ENCODE peak calls at places on chromosomes 7 and 10, in four cellular contexts. I is HCT116, F is neuronal stem cell, K is mammary epithelial cell. M is an unnamed sample.
A peak's percentile ranks its signal among the peaks of the same experiment; 100 is the strongest.

GRCh38 chr10:102517553-102517952 is 13.8 kb downstream of the SUFU start:
- DNase-seq in I (no peak), F (no peak), K (no peak), M (no peak)

GRCh38 chr10:8035641-8036520 is 18.6 kb upstream of the GATA3 start:
- DNase-seq in I (no peak), F (peak; percentile 17), K (no peak), M (no peak)

GRCh38 chr7:30459591-30460245 is 18.9 kb downstream of the NOD1 start:
- DNase-seq in I (no peak), F (no peak), K (no peak), M (peak; percentile 41)

GRCh38 chr10:118973744-118974143 is 55.8 kb upstream of the NANOS1 start:
- DNase-seq in I (no peak), F (no peak), K (no peak), M (no peak)

GRCh38 chr10:4820804-4821401 is 5.1 kb upstream of the AKR1E2 start:
- DNase-seq in I (no peak), F (no peak), K (no peak), M (no peak)

GRCh38 chr7:98266840-98267239 is 14.6 kb upstream of the BRI3 start:
- DNase-seq in I (no peak), F (no peak), K (no peak), M (no peak)

GRCh38 chr7:131431289-131431688 is 103.6 kb downstream of the MKLN1 start:
- DNase-seq in I (no peak), F (no peak), K (peak; percentile 96), M (no peak)

GRCh38 chr7:129947701-129948100 is 5.1 kb downstream of the UBE2H start:
- DNase-seq in I (no peak), F (no peak), K (no peak), M (peak; percentile 91)

GRCh38 chr10:83862723-83863122 is 276.6 kb upstream of the GHITM start:
- DNase-seq in I (no peak), F (no peak), K (no peak), M (no peak)

GRCh38 chr10:121080324-121080807 is 229.2 kb downstream of the WDR11 start:
- DNase-seq in I (no peak), F (no peak), K (no peak), M (no peak)

GRCh38 chr7:42893341-42894242 is 18.3 kb downstream of the C7orf25 start:
- DNase-seq in I (no peak), F (no peak), K (no peak), M (no peak)

GRCh38 chr7:94348142-94348541 is 46.6 kb upstream of the COL1A2 start:
- DNase-seq in I (no peak), F (no peak), K (no peak), M (no peak)

GRCh38 chr7:122532406-122533269 is 166.3 kb downstream of the RNF133 start:
- DNase-seq in I (peak; percentile 4), F (no peak), K (no peak), M (no peak)

GRCh38 chr7:149732111-149732561 is 41.3 kb downstream of the ZNF467 start:
- DNase-seq in I (no peak), F (no peak), K (no peak), M (no peak)

GRCh38 chr7:87225696-87226095 is 6.2 kb upstream of the TMEM243 start:
- DNase-seq in I (no peak), F (no peak), K (peak; percentile 32), M (no peak)

GRCh38 chr7:108253275-108254044 is 123.3 kb upstream of the LAMB4 start:
- DNase-seq in I (no peak), F (no peak), K (peak; percentile 35), M (no peak)

GRCh38 chr10:102225646-102226541 is at the start of gene ELOVL3:
- DNase-seq in I (peak; percentile 96), F (peak; percentile 88), K (peak; percentile 87), M (peak; percentile 95)

GRCh38 chr10:87750001-87750651 is 67.9 kb downstream of the ATAD1 start:
- DNase-seq in I (no peak), F (no peak), K (no peak), M (no peak)

GRCh38 chr7:17497136-17497535 is 198.7 kb downstream of the AHR start:
- DNase-seq in I (no peak), F (no peak), K (no peak), M (no peak)

GRCh38 chr7:106870983-106871410 is 5.9 kb downstream of the PIK3CG start:
- DNase-seq in I (no peak), F (no peak), K (no peak), M (no peak)

GRCh38 chr10:128958881-128959690 is 508.0 kb upstream of the MGMT start:
- DNase-seq in I (no peak), F (no peak), K (no peak), M (no peak)

GRCh38 chr7:27295236-27295635 is 52.6 kb downstream of the EVX1 start:
- DNase-seq in I (no peak), F (no peak), K (no peak), M (no peak)

GRCh38 chr10:107561136-107561650 is 396.7 kb upstream of the SORCS1 start:
- DNase-seq in I (no peak), F (no peak), K (no peak), M (no peak)

GRCh38 chr7:74479066-74479781 is 25.5 kb downstream of the GTF2IRD1 start:
- DNase-seq in I (no peak), F (no peak), K (no peak), M (no peak)

GRCh38 chr7:132899833-132900232 is 182.1 kb downstream of the CHCHD3 start:
- DNase-seq in I (no peak), F (no peak), K (no peak), M (no peak)

GRCh38 chr7:30240401-30240800 is 44.0 kb upstream of the ZNRF2 start:
- DNase-seq in I (no peak), F (no peak), K (peak; percentile 61), M (no peak)

GRCh38 chr10:121900443-121901174 is 27.2 kb downstream of the ATE1 start:
- DNase-seq in I (peak; percentile 52), F (peak; percentile 65), K (peak; percentile 45), M (peak; percentile 17)

GRCh38 chr7:42236266-42237161 is 495 bp downstream of the GLI3 start:
- DNase-seq in I (no peak), F (no peak), K (peak; percentile 70), M (peak; percentile 17)

GRCh38 chr10:114346176-114347031 is 57.9 kb downstream of the AFAP1L2 start:
- DNase-seq in I (no peak), F (no peak), K (no peak), M (peak; percentile 57)

GRCh38 chr10:85786401-85786899 is 580.1 kb downstream of the GRID1 start:
- DNase-seq in I (peak; percentile 4), F (no peak), K (no peak), M (no peak)

GRCh38 chr10:132708441-132708840 is 77.5 kb downstream of the NKX6-2 start:
- DNase-seq in I (no peak), F (no peak), K (no peak), M (no peak)

GRCh38 chr10:119686465-119687191 is 35.4 kb downstream of the BAG3 start:
- DNase-seq in I (peak; percentile 75), F (peak; percentile 74), K (peak; percentile 98), M (peak; percentile 94)

GRCh38 chr7:103148131-103148993 is 537 bp downstream of the NAPEPLD start:
- DNase-seq in I (no peak), F (no peak), K (peak; percentile 17), M (no peak)

GRCh38 chr10:46084321-46085165 is 38.5 kb upstream of the MSMB start:
- DNase-seq in I (no peak), F (no peak), K (no peak), M (no peak)

GRCh38 chr7:159012353-159013069 is 132.2 kb downstream of the VIPR2 start:
- DNase-seq in I (no peak), F (no peak), K (no peak), M (no peak)

GRCh38 chr10:29344073-29344820 is 55.4 kb downstream of the LYZL1 start:
- DNase-seq in I (no peak), F (no peak), K (peak; percentile 62), M (no peak)

GRCh38 chr7:135925205-135925604 is 52.0 kb downstream of the MTPN start:
- DNase-seq in I (no peak), F (no peak), K (peak; percentile 40), M (no peak)

GRCh38 chr7:27171636-27172387 is 2.3 kb downstream of the HOXA10 start:
- DNase-seq in I (no peak), F (no peak), K (peak; percentile 30), M (peak; percentile 34)

DNA sequence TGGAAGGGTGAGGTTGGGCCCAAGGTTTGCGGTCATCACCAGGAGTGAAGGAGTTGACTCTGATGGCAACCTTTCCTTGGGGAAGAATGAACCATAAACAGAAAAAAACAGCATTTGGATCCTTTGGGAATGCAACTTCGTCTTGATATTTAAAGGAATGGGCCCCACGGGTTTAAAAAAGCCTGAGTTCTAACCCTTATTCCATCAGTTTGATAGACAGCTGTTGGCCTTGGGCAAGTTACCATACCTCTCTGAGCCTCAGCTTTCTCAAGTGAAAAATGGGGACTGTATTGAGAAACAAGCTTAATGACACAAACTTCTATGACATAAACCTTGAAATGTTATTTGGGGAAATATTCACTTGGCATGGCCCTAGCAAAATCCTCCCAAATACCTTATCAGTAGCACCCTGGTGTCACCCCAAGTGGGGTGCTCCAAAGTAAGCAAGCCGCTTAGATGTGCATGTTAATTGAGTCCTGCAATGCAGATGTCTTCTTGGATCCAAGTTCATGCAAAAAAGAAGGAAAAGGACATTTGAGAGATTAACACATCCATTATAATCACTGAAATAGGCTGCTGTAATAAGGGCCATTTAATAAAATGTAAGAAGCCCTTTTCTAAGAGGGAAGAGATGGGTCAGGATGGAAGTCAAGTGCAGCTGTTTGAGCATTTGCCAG is 13.8 kb downstream of the MXI1 start:
- DNase-seq in I (no peak), F (no peak), K (no peak), M (no peak)
- H2AFZ ChIP-seq in I (peak overlapping the region; percentile 3), F (peak overlapping the region; percentile 70), K (peak overlapping the region; percentile 77), M (no peak overlapping the region)

DNA sequence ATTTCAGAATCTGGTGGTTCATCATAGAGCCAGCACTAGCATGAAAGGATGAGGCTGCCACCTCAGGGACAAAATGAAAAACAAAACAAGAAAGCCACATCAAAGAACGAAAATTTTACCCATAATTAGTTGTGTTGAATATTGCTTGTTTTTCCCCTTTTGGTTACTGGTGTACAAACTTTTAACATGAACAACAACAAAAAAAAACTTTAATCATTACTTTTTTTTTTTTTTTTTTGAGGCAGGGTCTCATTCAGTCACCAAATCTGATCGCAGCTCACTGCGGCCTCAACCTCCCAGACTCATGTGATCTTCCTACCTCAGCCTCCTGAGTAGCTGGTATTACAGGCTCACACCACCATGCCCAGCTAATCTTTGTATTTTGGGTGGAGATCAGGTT is 39.7 kb upstream of the NFE2L3 start:
- DNase-seq in I (no peak), F (no peak), K (no peak), M (no peak)
- H2AFZ ChIP-seq in I (no peak overlapping the region), F (no peak overlapping the region), K (no peak overlapping the region), M (no peak overlapping the region)

DNA sequence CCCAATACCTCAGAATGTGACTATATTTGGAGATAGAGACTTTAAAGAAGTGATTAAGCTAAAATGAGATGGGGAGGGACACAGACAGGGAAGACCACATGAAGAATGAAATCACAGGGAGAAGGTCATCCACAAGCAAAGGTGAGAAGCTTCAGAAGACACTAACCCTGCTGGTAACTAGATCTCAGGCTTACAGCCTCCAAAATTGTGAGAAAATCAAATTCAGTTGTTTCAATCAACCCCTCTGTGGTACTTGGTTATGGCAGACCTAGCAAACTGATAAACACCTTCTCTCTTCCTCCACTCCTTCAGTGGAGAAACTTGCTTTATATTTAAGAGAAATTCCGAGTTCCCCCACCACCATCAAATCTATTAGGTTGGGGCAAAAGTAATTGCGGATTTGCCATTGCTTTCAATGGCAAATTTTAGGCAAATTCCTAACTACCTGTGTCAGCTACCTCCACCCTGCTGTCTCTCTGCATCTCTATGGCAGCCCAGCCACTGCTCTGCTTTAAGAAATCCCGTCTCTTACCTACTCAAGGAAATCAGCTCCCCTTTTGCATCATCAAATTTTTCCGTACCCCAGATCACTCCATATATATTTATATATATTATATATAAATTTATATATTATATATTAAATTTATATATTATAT is 38.2 kb downstream of the SEMA3E start:
- DNase-seq in I (no peak), F (no peak), K (no peak), M (no peak)
- H2AFZ ChIP-seq in I (peak overlapping the region; percentile 22), F (no peak overlapping the region), K (peak overlapping the region; percentile 39), M (no peak overlapping the region)

GRCh38 chr7:84193787-84194186 is 802 bp downstream of the SEMA3A start:
- DNase-seq in I (no peak), F (no peak), K (no peak), M (no peak)
- H2AFZ ChIP-seq in I (peak overlapping the region; percentile 90), F (no peak overlapping the region), K (no peak overlapping the region), M (no peak overlapping the region)